ENCODE peak calls at places on chromosome 6, in ten cellular contexts. Z is lower lobe of right lung, F is ovary, O is fibroblast of lung, Y is fibroblast of pulmonary artery, U is vagina, B is AG04450, N is breast epithelium, K is stomach, W is choroid plexus epithelial cell. M is an unnamed sample.
A peak's percentile ranks its signal among the peaks of the same experiment; 100 is the strongest.

GRCh38 chr6:24357336-24358218 is at the start of gene DCDC2:
- DNase-seq in F (peak; percentile 40), B (no peak), Y (peak; percentile 18), N (peak; percentile 84), U (no peak), W (peak; percentile 13), K (peak; percentile 82), Z (peak; percentile 94), O (peak; percentile 21), M (peak; percentile 7)

GRCh38 chr6:137728386-137729349 is 138.4 kb upstream of the TNFAIP3 start:
- DNase-seq in U (no peak), F (no peak), O (peak; percentile 83), Z (no peak), B (peak; percentile 54), Y (peak; percentile 99), W (peak; percentile 87), N (no peak), K (no peak), M (peak; percentile 59)

GRCh38 chr6:35449287-35449881 is 2.8 kb upstream of the FANCE start:
- DNase-seq in W (peak; percentile 85), O (peak; percentile 52), Y (peak; percentile 78), N (no peak), F (no peak), Z (no peak), K (peak; percentile 33), U (no peak), B (peak; percentile 39), M (peak; percentile 79)

GRCh38 chr6:20417819-20418218 is 16.1 kb downstream of the E2F3 start:
- DNase-seq in Z (no peak), N (no peak), Y (no peak), W (no peak), F (no peak), K (no peak), O (no peak), U (no peak), B (no peak), M (no peak)

GRCh38 chr6:132969188-132969587 is 154.8 kb downstream of the RPS12 start:
- DNase-seq in Y (peak; percentile 3), W (peak; percentile 22), Z (no peak), U (no peak), F (no peak), B (no peak), K (no peak), O (peak; percentile 76), N (no peak), M (no peak)

GRCh38 chr6:105137388-105137787 is 42.4 kb downstream of the POPDC3 start:
- DNase-seq in W (peak; percentile 10), Z (no peak), N (no peak), B (no peak), U (no peak), O (peak; percentile 17), F (peak; percentile 43), K (no peak), Y (peak; percentile 18), M (peak; percentile 10)

GRCh38 chr6:13466304-13467215 is 20.8 kb downstream of the GFOD1 start:
- DNase-seq in O (no peak), Y (no peak), F (no peak), W (no peak), K (no peak), B (no peak), U (peak; percentile 62), N (no peak), Z (no peak), M (no peak)

GRCh38 chr6:52839124-52840055 is 1.2 kb downstream of the GSTA5 start:
- DNase-seq in O (peak; percentile 45), F (no peak), U (no peak), N (peak; percentile 54), Z (peak; percentile 42), K (peak; percentile 59), Y (peak; percentile 68), B (peak; percentile 15), W (peak; percentile 72), M (peak; percentile 66)

GRCh38 chr6:165013701-165014100 is 295.7 kb downstream of the C6orf118 start:
- DNase-seq in N (no peak), F (no peak), Y (no peak), K (no peak), O (peak; percentile 59), B (no peak), Z (no peak), U (no peak), W (no peak), M (peak; percentile 45)

GRCh38 chr6:6614096-6614964 is 25.8 kb downstream of the LY86 start:
- DNase-seq in Z (no peak), O (no peak), K (no peak), Y (peak; percentile 6), F (peak; percentile 50), B (no peak), U (no peak), N (no peak), W (no peak), M (peak; percentile 4)

GRCh38 chr6:6611486-6611885 is 23.0 kb downstream of the LY86 start:
- DNase-seq in W (no peak), F (no peak), N (no peak), Y (no peak), B (no peak), O (no peak), U (no peak), Z (no peak), K (no peak), M (no peak)

GRCh38 chr6:6612308-6612707 is 23.8 kb downstream of the LY86 start:
- DNase-seq in Z (no peak), Y (no peak), F (no peak), B (no peak), N (no peak), K (no peak), U (no peak), O (no peak), W (no peak), M (no peak)

GRCh38 chr6:6616670-6617069 is 28.1 kb downstream of the LY86 start:
- DNase-seq in N (no peak), F (no peak), U (no peak), W (no peak), O (no peak), B (no peak), Z (no peak), K (no peak), Y (no peak), M (no peak)

DNA sequence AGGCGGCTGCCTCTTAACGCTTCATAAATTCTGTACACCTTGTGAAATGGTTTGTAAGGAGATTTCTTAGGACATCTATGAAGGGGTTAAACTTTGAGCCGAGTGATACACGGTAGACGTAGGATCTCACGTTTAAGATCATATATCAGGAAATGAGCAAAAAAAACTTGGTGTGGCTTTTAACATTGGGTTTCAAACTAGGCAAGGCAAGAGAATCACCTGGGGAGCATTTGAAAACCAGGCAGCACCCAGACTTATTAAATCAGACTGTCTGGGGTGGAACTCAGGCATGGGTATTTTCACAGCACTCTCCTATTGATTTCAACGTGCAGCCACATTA is 26.4 kb downstream of the LY86 start:
- DNase-seq in Z (no peak), O (no peak), F (no peak), U (no peak), W (no peak), N (no peak), Y (no peak), B (no peak), K (no peak), M (no peak)
- H3K4me3 ChIP-seq in Z (no peak overlapping the region), O (no peak overlapping the region), F (no peak overlapping the region), U (no peak overlapping the region), W (no peak overlapping the region), N (no peak overlapping the region), Y (no peak overlapping the region), B (no peak overlapping the region), K (no peak overlapping the region), M (no peak overlapping the region)

DNA sequence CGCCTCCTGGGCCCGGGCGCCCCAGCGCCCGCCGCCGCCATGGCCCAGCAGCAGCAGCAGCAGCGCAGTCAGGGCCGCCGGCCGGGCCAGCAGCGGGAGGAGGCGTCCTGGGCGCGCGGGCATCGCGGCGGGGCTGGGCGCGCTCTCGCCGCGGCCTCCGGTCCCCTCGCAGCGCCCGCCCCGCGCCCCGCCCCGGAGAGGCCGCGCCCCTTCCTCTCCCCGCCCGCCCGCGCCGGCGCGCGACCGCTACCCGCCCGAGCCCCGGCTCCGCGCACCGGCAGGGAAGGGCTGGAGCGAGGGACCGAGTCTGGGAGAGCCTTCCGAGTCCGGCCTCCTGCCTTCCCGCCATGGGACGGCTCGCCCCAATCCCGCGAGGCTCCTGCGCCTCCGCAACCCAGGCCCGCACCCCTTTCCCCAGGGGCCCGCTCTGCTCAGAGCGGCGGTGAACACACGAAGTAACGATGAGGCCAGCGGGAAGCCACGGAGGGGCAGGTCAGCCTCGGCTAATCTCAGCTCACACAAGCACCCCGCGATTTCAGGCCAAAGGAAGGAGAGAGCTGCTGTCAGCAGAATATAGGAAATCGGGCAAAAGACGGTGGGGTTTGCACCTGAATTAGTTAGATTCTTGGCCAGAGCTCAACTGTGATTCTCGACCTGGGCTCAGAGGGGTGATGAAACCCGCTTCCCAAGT is at the start of gene TXNDC5:
- DNase-seq in Z (peak; percentile 86), F (peak; percentile 87), K (peak; percentile 84), O (peak; percentile 68), W (peak; percentile 65), Y (peak; percentile 69), B (no peak), N (peak; percentile 73), U (no peak), M (peak; percentile 69)
- TF ChIP-seq CTCF in Z (no peak), F (no peak), K (no peak), O (no peak), W (no peak), Y (no peak), B (no peak), N (no peak), U (no peak), M (no peak)

GRCh38 chr6:147507162-147508072 is 1.1 kb upstream of the SAMD5 start:
- DNase-seq in W (peak; percentile 13), B (no peak), F (peak; percentile 34), Y (no peak), N (no peak), U (no peak), Z (peak; percentile 46), K (no peak), O (peak; percentile 13), M (peak; percentile 7)

GRCh38 chr6:147508073-147508870 is at the start of gene SAMD5:
- DNase-seq in Z (peak; percentile 59), K (peak; percentile 65), O (peak; percentile 75), W (peak; percentile 69), B (peak; percentile 16), Y (peak; percentile 47), U (no peak), N (no peak), F (peak; percentile 61), M (peak; percentile 57)

GRCh38 chr6:147508871-147509608 is 550 bp downstream of the SAMD5 start:
- DNase-seq in O (no peak), Z (no peak), B (no peak), Y (no peak), K (no peak), N (no peak), U (no peak), F (peak; percentile 36), W (no peak), M (no peak)

GRCh38 chr6:147510949-147511590 is 2.6 kb downstream of the SAMD5 start:
- DNase-seq in O (no peak), Z (no peak), B (no peak), K (no peak), W (no peak), U (no peak), F (no peak), Y (no peak), N (no peak), M (no peak)

GRCh38 chr6:147509900-147510299 is 1.4 kb downstream of the SAMD5 start:
- DNase-seq in O (no peak), Y (no peak), B (no peak), K (no peak), N (no peak), F (no peak), U (no peak), Z (no peak), W (no peak), M (no peak)
- H3K4me3 ChIP-seq in O (peak overlapping the region; percentile 74), Y (no peak overlapping the region), B (peak overlapping the region; percentile 72), K (peak overlapping the region; percentile 84), N (peak overlapping the region; percentile 90), F (no peak overlapping the region), U (peak overlapping the region; percentile 62), Z (peak overlapping the region; percentile 69), W (no peak overlapping the region), M (no peak overlapping the region)

GRCh38 chr6:77264970-77265369 is 198.3 kb downstream of the HTR1B start:
- DNase-seq in O (no peak), N (no peak), W (no peak), B (no peak), F (no peak), K (no peak), Z (no peak), U (no peak), Y (no peak), M (no peak)
- TF ChIP-seq CTCF in O (no peak), N (no peak), W (no peak), B (no peak), F (no peak), K (no peak), Z (no peak), U (no peak), Y (no peak), M (no peak)

M was measured in fibroblast of villous mesenchyme.